ENCODE peak calls at places on chromosomes 13 and 19, in ten cellular contexts. One of them, this sample, is unnamed.

GRCh38 chr19:21474671-21475181 is 30.7 kb upstream of the ZNF429 start:
- DNase-seq in EH: peak; percentile 63
- DNase-seq in LHCN-M2: no peak
- DNase-seq in left ventricle myocardium inferior: peak; percentile 82
- DNase-seq in amniotic epithelial cell: peak; percentile 47
- DNase-seq in globus pallidus: peak; percentile 49
- DNase-seq in brain pericyte: peak; percentile 13
- DNase-seq in endothelial cell: peak; percentile 13
- DNase-seq in GF-D8: no peak
- DNase-seq in NAMALWA: peak; percentile 92
- DNase-seq in this sample: peak; percentile 94

GRCh38 chr13:107866666-107867623 is 348.4 kb downstream of the LIG4 start:
- DNase-seq in left ventricle myocardium inferior: no peak
- DNase-seq in brain pericyte: no peak
- DNase-seq in LHCN-M2: no peak
- DNase-seq in NAMALWA: no peak
- DNase-seq in EH: peak; percentile 3
- DNase-seq in endothelial cell: peak; percentile 43
- DNase-seq in globus pallidus: peak; percentile 19
- DNase-seq in amniotic epithelial cell: peak; percentile 41
- DNase-seq in GF-D8: no peak
- DNase-seq in this sample: no peak

GRCh38 chr19:45528744-45529453 is 21.6 kb downstream of the VASP start:
- DNase-seq in globus pallidus: peak; percentile 43
- DNase-seq in NAMALWA: no peak
- DNase-seq in amniotic epithelial cell: peak; percentile 34
- DNase-seq in GF-D8: no peak
- DNase-seq in brain pericyte: no peak
- DNase-seq in EH: no peak
- DNase-seq in left ventricle myocardium inferior: no peak
- DNase-seq in LHCN-M2: no peak
- DNase-seq in endothelial cell: peak; percentile 34
- DNase-seq in this sample: peak; percentile 76

GRCh38 chr13:64154514-64154913 is 2738.9 kb upstream of the PCDH20 start:
- DNase-seq in amniotic epithelial cell: peak; percentile 51
- DNase-seq in GF-D8: no peak
- DNase-seq in endothelial cell: no peak
- DNase-seq in LHCN-M2: peak; percentile 4
- DNase-seq in brain pericyte: no peak
- DNase-seq in globus pallidus: no peak
- DNase-seq in NAMALWA: peak; percentile 0
- DNase-seq in left ventricle myocardium inferior: no peak
- DNase-seq in EH: peak; percentile 53
- DNase-seq in this sample: no peak

GRCh38 chr19:33484226-33484774 is 37.3 kb downstream of the PEPD start:
- DNase-seq in LHCN-M2: no peak
- DNase-seq in globus pallidus: no peak
- DNase-seq in GF-D8: no peak
- DNase-seq in NAMALWA: no peak
- DNase-seq in EH: no peak
- DNase-seq in endothelial cell: no peak
- DNase-seq in left ventricle myocardium inferior: no peak
- DNase-seq in amniotic epithelial cell: no peak
- DNase-seq in brain pericyte: no peak
- DNase-seq in this sample: no peak

GRCh38 chr13:75635621-75636338 is at the start of gene LMO7:
- DNase-seq in amniotic epithelial cell: peak; percentile 32
- DNase-seq in NAMALWA: no peak
- DNase-seq in left ventricle myocardium inferior: peak; percentile 50
- DNase-seq in brain pericyte: no peak
- DNase-seq in EH: peak; percentile 84
- DNase-seq in GF-D8: no peak
- DNase-seq in globus pallidus: peak; percentile 21
- DNase-seq in LHCN-M2: peak; percentile 55
- DNase-seq in endothelial cell: peak; percentile 33
- DNase-seq in this sample: peak; percentile 48

GRCh38 chr19:37692956-37693660 is 26.5 kb downstream of the ZNF607 start:
- DNase-seq in brain pericyte: no peak
- DNase-seq in globus pallidus: peak; percentile 72
- DNase-seq in LHCN-M2: no peak
- DNase-seq in amniotic epithelial cell: no peak
- DNase-seq in GF-D8: peak; percentile 3
- DNase-seq in NAMALWA: no peak
- DNase-seq in endothelial cell: no peak
- DNase-seq in left ventricle myocardium inferior: no peak
- DNase-seq in EH: no peak
- DNase-seq in this sample: no peak

GRCh38 chr13:111423168-111423785 is 102.8 kb downstream of the TEX29 start:
- DNase-seq in brain pericyte: no peak
- DNase-seq in endothelial cell: no peak
- DNase-seq in globus pallidus: no peak
- DNase-seq in left ventricle myocardium inferior: no peak
- DNase-seq in EH: no peak
- DNase-seq in NAMALWA: no peak
- DNase-seq in LHCN-M2: no peak
- DNase-seq in GF-D8: no peak
- DNase-seq in amniotic epithelial cell: no peak
- DNase-seq in this sample: no peak

GRCh38 chr19:29010276-29010675 is 202.7 kb downstream of the UQCRFS1 start:
- DNase-seq in brain pericyte: no peak
- DNase-seq in EH: no peak
- DNase-seq in NAMALWA: no peak
- DNase-seq in LHCN-M2: no peak
- DNase-seq in globus pallidus: no peak
- DNase-seq in amniotic epithelial cell: no peak
- DNase-seq in endothelial cell: no peak
- DNase-seq in GF-D8: no peak
- DNase-seq in left ventricle myocardium inferior: no peak
- DNase-seq in this sample: no peak

GRCh38 chr13:114143806-114144605 is 11.6 kb upstream of the RASA3 start:
- DNase-seq in globus pallidus: no peak
- DNase-seq in left ventricle myocardium inferior: no peak
- DNase-seq in endothelial cell: peak; percentile 57
- DNase-seq in GF-D8: no peak
- DNase-seq in LHCN-M2: no peak
- DNase-seq in NAMALWA: peak; percentile 83
- DNase-seq in brain pericyte: no peak
- DNase-seq in amniotic epithelial cell: no peak
- DNase-seq in EH: no peak
- DNase-seq in this sample: no peak

GRCh38 chr19:11405846-11406643 is 13.1 kb downstream of the RGL3 start:
- DNase-seq in amniotic epithelial cell: no peak
- DNase-seq in left ventricle myocardium inferior: no peak
- DNase-seq in globus pallidus: no peak
- DNase-seq in GF-D8: no peak
- DNase-seq in LHCN-M2: no peak
- DNase-seq in endothelial cell: peak; percentile 29
- DNase-seq in EH: no peak
- DNase-seq in brain pericyte: no peak
- DNase-seq in NAMALWA: no peak
- DNase-seq in this sample: no peak

GRCh38 chr13:67308004-67308772 is 78.1 kb upstream of the PCDH9 start:
- DNase-seq in LHCN-M2: no peak
- DNase-seq in EH: no peak
- DNase-seq in globus pallidus: no peak
- DNase-seq in endothelial cell: no peak
- DNase-seq in left ventricle myocardium inferior: no peak
- DNase-seq in amniotic epithelial cell: no peak
- DNase-seq in GF-D8: no peak
- DNase-seq in brain pericyte: no peak
- DNase-seq in NAMALWA: no peak
- DNase-seq in this sample: no peak

GRCh38 chr13:86585826-86586225 is 786.6 kb upstream of the SLITRK6 start:
- DNase-seq in globus pallidus: no peak
- DNase-seq in brain pericyte: peak; percentile 53
- DNase-seq in LHCN-M2: no peak
- DNase-seq in GF-D8: no peak
- DNase-seq in EH: no peak
- DNase-seq in amniotic epithelial cell: peak; percentile 97
- DNase-seq in endothelial cell: no peak
- DNase-seq in left ventricle myocardium inferior: peak; percentile 16
- DNase-seq in NAMALWA: no peak
- DNase-seq in this sample: peak; percentile 83

GRCh38 chr13:65468628-65469027 is 1761.5 kb downstream of the PCDH9 start:
- DNase-seq in EH: peak; percentile 42
- DNase-seq in LHCN-M2: peak; percentile 12
- DNase-seq in brain pericyte: no peak
- DNase-seq in globus pallidus: no peak
- DNase-seq in GF-D8: peak; percentile 38
- DNase-seq in left ventricle myocardium inferior: no peak
- DNase-seq in endothelial cell: no peak
- DNase-seq in NAMALWA: no peak
- DNase-seq in amniotic epithelial cell: peak; percentile 89
- DNase-seq in this sample: no peak

GRCh38 chr13:37109080-37109678 is 3.7 kb upstream of the CSNK1A1L start:
- DNase-seq in amniotic epithelial cell: peak; percentile 54
- DNase-seq in left ventricle myocardium inferior: no peak
- DNase-seq in NAMALWA: peak; percentile 53
- DNase-seq in GF-D8: no peak
- DNase-seq in endothelial cell: peak; percentile 30
- DNase-seq in globus pallidus: peak; percentile 60
- DNase-seq in brain pericyte: peak; percentile 10
- DNase-seq in LHCN-M2: peak; percentile 49
- DNase-seq in EH: peak; percentile 67
- DNase-seq in this sample: no peak